ENCODE peak calls at places on chromosomes 7 and 10, in nine cellular contexts. One of them, this sample, is unnamed.

GRCh38 chr10:63057509-63057908 is 75.6 kb upstream of the NRBF2 start:
- DNase-seq in activated naive CD8-positive, alpha-beta T cell treated with anti-CD3 and anti-CD28 coated beads, Interleukin-2, amount 10 ng/mL, durations not matched to agents 7 days and 5 days: no peak
- DNase-seq in NB4: no peak
- DNase-seq in type B pancreatic cell: no peak
- DNase-seq in sigmoid colon: no peak
- DNase-seq in fibroblast of the aortic adventitia: no peak
- DNase-seq in iPS-NIHi11: no peak
- DNase-seq in activated CD4-positive, alpha-beta T cell treated with anti-CD3 and anti-CD28 coated beads, Interleukin-2, amount 50 U/mL, for 1 hour: no peak
- DNase-seq in CD8-positive, alpha-beta T cell: no peak
- DNase-seq in this sample: no peak

GRCh38 chr7:14197280-14197679 is 207.8 kb upstream of the ETV1 start:
- DNase-seq in activated naive CD8-positive, alpha-beta T cell treated with anti-CD3 and anti-CD28 coated beads, Interleukin-2, amount 10 ng/mL, durations not matched to agents 7 days and 5 days: no peak
- DNase-seq in NB4: no peak
- DNase-seq in type B pancreatic cell: no peak
- DNase-seq in sigmoid colon: no peak
- DNase-seq in fibroblast of the aortic adventitia: peak; percentile 52
- DNase-seq in iPS-NIHi11: no peak
- DNase-seq in activated CD4-positive, alpha-beta T cell treated with anti-CD3 and anti-CD28 coated beads, Interleukin-2, amount 50 U/mL, for 1 hour: no peak
- DNase-seq in CD8-positive, alpha-beta T cell: no peak
- DNase-seq in this sample: no peak

GRCh38 chr7:130356760-130357611 is 12.4 kb downstream of the CPA5 start:
- DNase-seq in activated naive CD8-positive, alpha-beta T cell treated with anti-CD3 and anti-CD28 coated beads, Interleukin-2, amount 10 ng/mL, durations not matched to agents 7 days and 5 days: no peak
- DNase-seq in NB4: peak; percentile 83
- DNase-seq in type B pancreatic cell: no peak
- DNase-seq in sigmoid colon: peak; percentile 91
- DNase-seq in fibroblast of the aortic adventitia: peak; percentile 84
- DNase-seq in iPS-NIHi11: no peak
- DNase-seq in activated CD4-positive, alpha-beta T cell treated with anti-CD3 and anti-CD28 coated beads, Interleukin-2, amount 50 U/mL, for 1 hour: no peak
- DNase-seq in CD8-positive, alpha-beta T cell: no peak
- DNase-seq in this sample: no peak

GRCh38 chr10:120423350-120424197 is 33.5 kb upstream of the PLPP4 start:
- DNase-seq in activated naive CD8-positive, alpha-beta T cell treated with anti-CD3 and anti-CD28 coated beads, Interleukin-2, amount 10 ng/mL, durations not matched to agents 7 days and 5 days: peak; percentile 34
- DNase-seq in NB4: peak; percentile 51
- DNase-seq in type B pancreatic cell: no peak
- DNase-seq in sigmoid colon: no peak
- DNase-seq in fibroblast of the aortic adventitia: peak; percentile 70
- DNase-seq in iPS-NIHi11: peak; percentile 78
- DNase-seq in activated CD4-positive, alpha-beta T cell treated with anti-CD3 and anti-CD28 coated beads, Interleukin-2, amount 50 U/mL, for 1 hour: no peak
- DNase-seq in CD8-positive, alpha-beta T cell: no peak
- DNase-seq in this sample: no peak

GRCh38 chr10:110827872-110828271 is 43.9 kb upstream of the PDCD4 start:
- DNase-seq in activated naive CD8-positive, alpha-beta T cell treated with anti-CD3 and anti-CD28 coated beads, Interleukin-2, amount 10 ng/mL, durations not matched to agents 7 days and 5 days: no peak
- DNase-seq in NB4: no peak
- DNase-seq in type B pancreatic cell: no peak
- DNase-seq in sigmoid colon: peak; percentile 81
- DNase-seq in fibroblast of the aortic adventitia: no peak
- DNase-seq in iPS-NIHi11: no peak
- DNase-seq in activated CD4-positive, alpha-beta T cell treated with anti-CD3 and anti-CD28 coated beads, Interleukin-2, amount 50 U/mL, for 1 hour: no peak
- DNase-seq in CD8-positive, alpha-beta T cell: no peak
- DNase-seq in this sample: no peak

GRCh38 chr7:5702876-5703571 is 78.4 kb downstream of the RNF216 start:
- DNase-seq in activated naive CD8-positive, alpha-beta T cell treated with anti-CD3 and anti-CD28 coated beads, Interleukin-2, amount 10 ng/mL, durations not matched to agents 7 days and 5 days: no peak
- DNase-seq in NB4: no peak
- DNase-seq in type B pancreatic cell: no peak
- DNase-seq in sigmoid colon: peak; percentile 71
- DNase-seq in fibroblast of the aortic adventitia: no peak
- DNase-seq in iPS-NIHi11: no peak
- DNase-seq in activated CD4-positive, alpha-beta T cell treated with anti-CD3 and anti-CD28 coated beads, Interleukin-2, amount 50 U/mL, for 1 hour: no peak
- DNase-seq in CD8-positive, alpha-beta T cell: no peak
- DNase-seq in this sample: no peak

GRCh38 chr7:117873056-117873932 is at the start of gene CTTNBP2:
- DNase-seq in activated naive CD8-positive, alpha-beta T cell treated with anti-CD3 and anti-CD28 coated beads, Interleukin-2, amount 10 ng/mL, durations not matched to agents 7 days and 5 days: peak; percentile 32
- DNase-seq in NB4: no peak
- DNase-seq in type B pancreatic cell: peak; percentile 80
- DNase-seq in sigmoid colon: peak; percentile 73
- DNase-seq in fibroblast of the aortic adventitia: peak; percentile 51
- DNase-seq in iPS-NIHi11: peak; percentile 77
- DNase-seq in activated CD4-positive, alpha-beta T cell treated with anti-CD3 and anti-CD28 coated beads, Interleukin-2, amount 50 U/mL, for 1 hour: no peak
- DNase-seq in CD8-positive, alpha-beta T cell: no peak
- DNase-seq in this sample: no peak

GRCh38 chr7:85177316-85177715 is 9.5 kb downstream of the SEMA3D start:
- DNase-seq in activated naive CD8-positive, alpha-beta T cell treated with anti-CD3 and anti-CD28 coated beads, Interleukin-2, amount 10 ng/mL, durations not matched to agents 7 days and 5 days: no peak
- DNase-seq in NB4: no peak
- DNase-seq in type B pancreatic cell: no peak
- DNase-seq in sigmoid colon: no peak
- DNase-seq in fibroblast of the aortic adventitia: peak; percentile 59
- DNase-seq in iPS-NIHi11: no peak
- DNase-seq in activated CD4-positive, alpha-beta T cell treated with anti-CD3 and anti-CD28 coated beads, Interleukin-2, amount 50 U/mL, for 1 hour: no peak
- DNase-seq in CD8-positive, alpha-beta T cell: no peak
- DNase-seq in this sample: no peak

GRCh38 chr7:51611937-51612336 is 295.3 kb upstream of the COBL start:
- DNase-seq in activated naive CD8-positive, alpha-beta T cell treated with anti-CD3 and anti-CD28 coated beads, Interleukin-2, amount 10 ng/mL, durations not matched to agents 7 days and 5 days: no peak
- DNase-seq in NB4: no peak
- DNase-seq in type B pancreatic cell: no peak
- DNase-seq in sigmoid colon: no peak
- DNase-seq in fibroblast of the aortic adventitia: no peak
- DNase-seq in iPS-NIHi11: no peak
- DNase-seq in activated CD4-positive, alpha-beta T cell treated with anti-CD3 and anti-CD28 coated beads, Interleukin-2, amount 50 U/mL, for 1 hour: no peak
- DNase-seq in CD8-positive, alpha-beta T cell: no peak
- DNase-seq in this sample: no peak

GRCh38 chr10:13913890-13914289 is 327.1 kb downstream of the PRPF18 start:
- DNase-seq in activated naive CD8-positive, alpha-beta T cell treated with anti-CD3 and anti-CD28 coated beads, Interleukin-2, amount 10 ng/mL, durations not matched to agents 7 days and 5 days: no peak
- DNase-seq in NB4: no peak
- DNase-seq in type B pancreatic cell: no peak
- DNase-seq in sigmoid colon: peak; percentile 67
- DNase-seq in fibroblast of the aortic adventitia: no peak
- DNase-seq in iPS-NIHi11: no peak
- DNase-seq in activated CD4-positive, alpha-beta T cell treated with anti-CD3 and anti-CD28 coated beads, Interleukin-2, amount 50 U/mL, for 1 hour: no peak
- DNase-seq in CD8-positive, alpha-beta T cell: no peak
- DNase-seq in this sample: no peak

GRCh38 chr7:148303295-148304013 is 287.1 kb upstream of the C7orf33 start:
- DNase-seq in activated naive CD8-positive, alpha-beta T cell treated with anti-CD3 and anti-CD28 coated beads, Interleukin-2, amount 10 ng/mL, durations not matched to agents 7 days and 5 days: no peak
- DNase-seq in NB4: peak; percentile 76
- DNase-seq in type B pancreatic cell: no peak
- DNase-seq in sigmoid colon: peak; percentile 86
- DNase-seq in fibroblast of the aortic adventitia: peak; percentile 49
- DNase-seq in iPS-NIHi11: no peak
- DNase-seq in activated CD4-positive, alpha-beta T cell treated with anti-CD3 and anti-CD28 coated beads, Interleukin-2, amount 50 U/mL, for 1 hour: no peak
- DNase-seq in CD8-positive, alpha-beta T cell: no peak
- DNase-seq in this sample: no peak

GRCh38 chr10:78868861-78869260 is 199.9 kb upstream of the ZMIZ1 start:
- DNase-seq in activated naive CD8-positive, alpha-beta T cell treated with anti-CD3 and anti-CD28 coated beads, Interleukin-2, amount 10 ng/mL, durations not matched to agents 7 days and 5 days: no peak
- DNase-seq in NB4: no peak
- DNase-seq in type B pancreatic cell: peak; percentile 49
- DNase-seq in sigmoid colon: peak; percentile 29
- DNase-seq in fibroblast of the aortic adventitia: no peak
- DNase-seq in iPS-NIHi11: no peak
- DNase-seq in activated CD4-positive, alpha-beta T cell treated with anti-CD3 and anti-CD28 coated beads, Interleukin-2, amount 50 U/mL, for 1 hour: no peak
- DNase-seq in CD8-positive, alpha-beta T cell: peak; percentile 34
- DNase-seq in this sample: no peak

GRCh38 chr10:92993671-92994304 is 66.8 kb upstream of the CYP26C1 start:
- DNase-seq in activated naive CD8-positive, alpha-beta T cell treated with anti-CD3 and anti-CD28 coated beads, Interleukin-2, amount 10 ng/mL, durations not matched to agents 7 days and 5 days: no peak
- DNase-seq in NB4: peak; percentile 50
- DNase-seq in type B pancreatic cell: no peak
- DNase-seq in sigmoid colon: no peak
- DNase-seq in fibroblast of the aortic adventitia: no peak
- DNase-seq in iPS-NIHi11: no peak
- DNase-seq in activated CD4-positive, alpha-beta T cell treated with anti-CD3 and anti-CD28 coated beads, Interleukin-2, amount 50 U/mL, for 1 hour: no peak
- DNase-seq in CD8-positive, alpha-beta T cell: no peak
- DNase-seq in this sample: no peak

GRCh38 chr7:106599343-106599698 is 61.6 kb downstream of the CCDC71L start:
- DNase-seq in activated naive CD8-positive, alpha-beta T cell treated with anti-CD3 and anti-CD28 coated beads, Interleukin-2, amount 10 ng/mL, durations not matched to agents 7 days and 5 days: no peak
- DNase-seq in NB4: no peak
- DNase-seq in type B pancreatic cell: no peak
- DNase-seq in sigmoid colon: no peak
- DNase-seq in fibroblast of the aortic adventitia: no peak
- DNase-seq in iPS-NIHi11: no peak
- DNase-seq in activated CD4-positive, alpha-beta T cell treated with anti-CD3 and anti-CD28 coated beads, Interleukin-2, amount 50 U/mL, for 1 hour: no peak
- DNase-seq in CD8-positive, alpha-beta T cell: no peak
- DNase-seq in this sample: no peak

GRCh38 chr7:147478751-147479150 is 1111.8 kb upstream of the C7orf33 start:
- DNase-seq in activated naive CD8-positive, alpha-beta T cell treated with anti-CD3 and anti-CD28 coated beads, Interleukin-2, amount 10 ng/mL, durations not matched to agents 7 days and 5 days: no peak
- DNase-seq in NB4: no peak
- DNase-seq in type B pancreatic cell: no peak
- DNase-seq in sigmoid colon: no peak
- DNase-seq in fibroblast of the aortic adventitia: no peak
- DNase-seq in iPS-NIHi11: no peak
- DNase-seq in activated CD4-positive, alpha-beta T cell treated with anti-CD3 and anti-CD28 coated beads, Interleukin-2, amount 50 U/mL, for 1 hour: no peak
- DNase-seq in CD8-positive, alpha-beta T cell: no peak
- DNase-seq in this sample: no peak

GRCh38 chr7:128056901-128057300 is 25.7 kb upstream of the LRRC4 start:
- DNase-seq in activated naive CD8-positive, alpha-beta T cell treated with anti-CD3 and anti-CD28 coated beads, Interleukin-2, amount 10 ng/mL, durations not matched to agents 7 days and 5 days: no peak
- DNase-seq in NB4: no peak
- DNase-seq in type B pancreatic cell: no peak
- DNase-seq in sigmoid colon: no peak
- DNase-seq in fibroblast of the aortic adventitia: peak; percentile 59
- DNase-seq in iPS-NIHi11: no peak
- DNase-seq in activated CD4-positive, alpha-beta T cell treated with anti-CD3 and anti-CD28 coated beads, Interleukin-2, amount 50 U/mL, for 1 hour: no peak
- DNase-seq in CD8-positive, alpha-beta T cell: no peak
- DNase-seq in this sample: no peak

GRCh38 chr10:29859521-29860130 is 199.8 kb downstream of the JCAD start:
- DNase-seq in activated naive CD8-positive, alpha-beta T cell treated with anti-CD3 and anti-CD28 coated beads, Interleukin-2, amount 10 ng/mL, durations not matched to agents 7 days and 5 days: no peak
- DNase-seq in NB4: no peak
- DNase-seq in type B pancreatic cell: no peak
- DNase-seq in sigmoid colon: no peak
- DNase-seq in fibroblast of the aortic adventitia: peak; percentile 50
- DNase-seq in iPS-NIHi11: no peak
- DNase-seq in activated CD4-positive, alpha-beta T cell treated with anti-CD3 and anti-CD28 coated beads, Interleukin-2, amount 50 U/mL, for 1 hour: no peak
- DNase-seq in CD8-positive, alpha-beta T cell: no peak
- DNase-seq in this sample: no peak

GRCh38 chr10:3085785-3086567 is 18.6 kb downstream of the PFKP start:
- DNase-seq in activated naive CD8-positive, alpha-beta T cell treated with anti-CD3 and anti-CD28 coated beads, Interleukin-2, amount 10 ng/mL, durations not matched to agents 7 days and 5 days: no peak
- DNase-seq in NB4: no peak
- DNase-seq in type B pancreatic cell: no peak
- DNase-seq in sigmoid colon: peak; percentile 20
- DNase-seq in fibroblast of the aortic adventitia: no peak
- DNase-seq in iPS-NIHi11: no peak
- DNase-seq in activated CD4-positive, alpha-beta T cell treated with anti-CD3 and anti-CD28 coated beads, Interleukin-2, amount 50 U/mL, for 1 hour: no peak
- DNase-seq in CD8-positive, alpha-beta T cell: no peak
- DNase-seq in this sample: no peak

GRCh38 chr7:27155816-27156507 is 513 bp downstream of the HOXA7 start:
- DNase-seq in activated naive CD8-positive, alpha-beta T cell treated with anti-CD3 and anti-CD28 coated beads, Interleukin-2, amount 10 ng/mL, durations not matched to agents 7 days and 5 days: no peak
- DNase-seq in NB4: peak; percentile 56
- DNase-seq in type B pancreatic cell: peak; percentile 73
- DNase-seq in sigmoid colon: peak; percentile 80
- DNase-seq in fibroblast of the aortic adventitia: no peak
- DNase-seq in iPS-NIHi11: no peak
- DNase-seq in activated CD4-positive, alpha-beta T cell treated with anti-CD3 and anti-CD28 coated beads, Interleukin-2, amount 50 U/mL, for 1 hour: no peak
- DNase-seq in CD8-positive, alpha-beta T cell: peak; percentile 59
- DNase-seq in this sample: no peak

GRCh38 chr7:90568213-90568612 is 27.9 kb upstream of the CDK14 start:
- DNase-seq in activated naive CD8-positive, alpha-beta T cell treated with anti-CD3 and anti-CD28 coated beads, Interleukin-2, amount 10 ng/mL, durations not matched to agents 7 days and 5 days: no peak
- DNase-seq in NB4: no peak
- DNase-seq in type B pancreatic cell: no peak
- DNase-seq in sigmoid colon: no peak
- DNase-seq in fibroblast of the aortic adventitia: no peak
- DNase-seq in iPS-NIHi11: no peak
- DNase-seq in activated CD4-positive, alpha-beta T cell treated with anti-CD3 and anti-CD28 coated beads, Interleukin-2, amount 50 U/mL, for 1 hour: no peak
- DNase-seq in CD8-positive, alpha-beta T cell: no peak
- DNase-seq in this sample: no peak

GRCh38 chr10:7343040-7343439 is 67.8 kb downstream of the SFMBT2 start:
- DNase-seq in activated naive CD8-positive, alpha-beta T cell treated with anti-CD3 and anti-CD28 coated beads, Interleukin-2, amount 10 ng/mL, durations not matched to agents 7 days and 5 days: no peak
- DNase-seq in NB4: no peak
- DNase-seq in type B pancreatic cell: no peak
- DNase-seq in sigmoid colon: no peak
- DNase-seq in fibroblast of the aortic adventitia: no peak
- DNase-seq in iPS-NIHi11: no peak
- DNase-seq in activated CD4-positive, alpha-beta T cell treated with anti-CD3 and anti-CD28 coated beads, Interleukin-2, amount 50 U/mL, for 1 hour: no peak
- DNase-seq in CD8-positive, alpha-beta T cell: no peak
- DNase-seq in this sample: no peak

GRCh38 chr7:151756076-151756731 is 120.7 kb downstream of the PRKAG2 start:
- DNase-seq in activated naive CD8-positive, alpha-beta T cell treated with anti-CD3 and anti-CD28 coated beads, Interleukin-2, amount 10 ng/mL, durations not matched to agents 7 days and 5 days: peak; percentile 58
- DNase-seq in NB4: peak; percentile 74
- DNase-seq in type B pancreatic cell: no peak
- DNase-seq in sigmoid colon: no peak
- DNase-seq in fibroblast of the aortic adventitia: no peak
- DNase-seq in iPS-NIHi11: no peak
- DNase-seq in activated CD4-positive, alpha-beta T cell treated with anti-CD3 and anti-CD28 coated beads, Interleukin-2, amount 50 U/mL, for 1 hour: peak; percentile 37
- DNase-seq in CD8-positive, alpha-beta T cell: peak; percentile 71
- DNase-seq in this sample: peak; percentile 33

GRCh38 chr10:77283326-77283725 is 354.3 kb downstream of the KCNMA1 start:
- DNase-seq in activated naive CD8-positive, alpha-beta T cell treated with anti-CD3 and anti-CD28 coated beads, Interleukin-2, amount 10 ng/mL, durations not matched to agents 7 days and 5 days: no peak
- DNase-seq in NB4: no peak
- DNase-seq in type B pancreatic cell: no peak
- DNase-seq in sigmoid colon: no peak
- DNase-seq in fibroblast of the aortic adventitia: no peak
- DNase-seq in iPS-NIHi11: no peak
- DNase-seq in activated CD4-positive, alpha-beta T cell treated with anti-CD3 and anti-CD28 coated beads, Interleukin-2, amount 50 U/mL, for 1 hour: no peak
- DNase-seq in CD8-positive, alpha-beta T cell: no peak
- DNase-seq in this sample: no peak

GRCh38 chr10:31768467-31768866 is 160.2 kb downstream of the ARHGAP12 start:
- DNase-seq in activated naive CD8-positive, alpha-beta T cell treated with anti-CD3 and anti-CD28 coated beads, Interleukin-2, amount 10 ng/mL, durations not matched to agents 7 days and 5 days: no peak
- DNase-seq in NB4: no peak
- DNase-seq in type B pancreatic cell: no peak
- DNase-seq in sigmoid colon: no peak
- DNase-seq in fibroblast of the aortic adventitia: peak; percentile 87
- DNase-seq in iPS-NIHi11: no peak
- DNase-seq in activated CD4-positive, alpha-beta T cell treated with anti-CD3 and anti-CD28 coated beads, Interleukin-2, amount 50 U/mL, for 1 hour: no peak
- DNase-seq in CD8-positive, alpha-beta T cell: no peak
- DNase-seq in this sample: no peak

GRCh38 chr7:157484411-157485081 is 147.7 kb downstream of the DNAJB6 start:
- DNase-seq in activated naive CD8-positive, alpha-beta T cell treated with anti-CD3 and anti-CD28 coated beads, Interleukin-2, amount 10 ng/mL, durations not matched to agents 7 days and 5 days: no peak
- DNase-seq in NB4: no peak
- DNase-seq in type B pancreatic cell: peak; percentile 62
- DNase-seq in sigmoid colon: peak; percentile 48
- DNase-seq in fibroblast of the aortic adventitia: no peak
- DNase-seq in iPS-NIHi11: no peak
- DNase-seq in activated CD4-positive, alpha-beta T cell treated with anti-CD3 and anti-CD28 coated beads, Interleukin-2, amount 50 U/mL, for 1 hour: no peak
- DNase-seq in CD8-positive, alpha-beta T cell: no peak
- DNase-seq in this sample: no peak

GRCh38 chr10:130099344-130099743 is 11.3 kb downstream of the C10orf143 start:
- DNase-seq in activated naive CD8-positive, alpha-beta T cell treated with anti-CD3 and anti-CD28 coated beads, Interleukin-2, amount 10 ng/mL, durations not matched to agents 7 days and 5 days: no peak
- DNase-seq in NB4: no peak
- DNase-seq in type B pancreatic cell: no peak
- DNase-seq in sigmoid colon: no peak
- DNase-seq in fibroblast of the aortic adventitia: no peak
- DNase-seq in iPS-NIHi11: no peak
- DNase-seq in activated CD4-positive, alpha-beta T cell treated with anti-CD3 and anti-CD28 coated beads, Interleukin-2, amount 50 U/mL, for 1 hour: no peak
- DNase-seq in CD8-positive, alpha-beta T cell: no peak
- DNase-seq in this sample: no peak

GRCh38 chr10:2680802-2681201 is 386.5 kb upstream of the PFKP start:
- DNase-seq in activated naive CD8-positive, alpha-beta T cell treated with anti-CD3 and anti-CD28 coated beads, Interleukin-2, amount 10 ng/mL, durations not matched to agents 7 days and 5 days: no peak
- DNase-seq in NB4: no peak
- DNase-seq in type B pancreatic cell: no peak
- DNase-seq in sigmoid colon: no peak
- DNase-seq in fibroblast of the aortic adventitia: no peak
- DNase-seq in iPS-NIHi11: no peak
- DNase-seq in activated CD4-positive, alpha-beta T cell treated with anti-CD3 and anti-CD28 coated beads, Interleukin-2, amount 50 U/mL, for 1 hour: no peak
- DNase-seq in CD8-positive, alpha-beta T cell: no peak
- DNase-seq in this sample: no peak

GRCh38 chr10:126013489-126014281 is 117.3 kb downstream of the FANK1 start:
- DNase-seq in activated naive CD8-positive, alpha-beta T cell treated with anti-CD3 and anti-CD28 coated beads, Interleukin-2, amount 10 ng/mL, durations not matched to agents 7 days and 5 days: no peak
- DNase-seq in NB4: peak; percentile 14
- DNase-seq in type B pancreatic cell: no peak
- DNase-seq in sigmoid colon: no peak
- DNase-seq in fibroblast of the aortic adventitia: peak; percentile 67
- DNase-seq in iPS-NIHi11: peak; percentile 49
- DNase-seq in activated CD4-positive, alpha-beta T cell treated with anti-CD3 and anti-CD28 coated beads, Interleukin-2, amount 50 U/mL, for 1 hour: no peak
- DNase-seq in CD8-positive, alpha-beta T cell: no peak
- DNase-seq in this sample: no peak

GRCh38 chr7:115672024-115672423 is 358.5 kb downstream of the TFEC start:
- DNase-seq in activated naive CD8-positive, alpha-beta T cell treated with anti-CD3 and anti-CD28 coated beads, Interleukin-2, amount 10 ng/mL, durations not matched to agents 7 days and 5 days: no peak
- DNase-seq in NB4: no peak
- DNase-seq in type B pancreatic cell: no peak
- DNase-seq in sigmoid colon: no peak
- DNase-seq in fibroblast of the aortic adventitia: peak; percentile 53
- DNase-seq in iPS-NIHi11: no peak
- DNase-seq in activated CD4-positive, alpha-beta T cell treated with anti-CD3 and anti-CD28 coated beads, Interleukin-2, amount 50 U/mL, for 1 hour: no peak
- DNase-seq in CD8-positive, alpha-beta T cell: no peak
- DNase-seq in this sample: no peak